ENCODE peak calls at places on chromosomes 5 and 9, in four cellular contexts. Z is A549, R is K562, X is GM12878. N is an unnamed sample.

GRCh38 chr5:91643796-91644195 is 260.7 kb upstream of the ARRDC3 start:
- DNase-seq in X (no peak), R (no peak), Z (no peak), N (peak)

GRCh38 chr5:141657937-141658545 is 6.8 kb upstream of the FCHSD1 start:
- DNase-seq in X (no peak), Z (peak), R (peak), N (peak)

GRCh38 chr9:137387034-137387890 is 35.7 kb downstream of the EXD3 start:
- DNase-seq in Z (no peak), X (no peak), R (no peak), N (no peak)

GRCh38 chr9:30039712-30040111 is 2344.7 kb upstream of the ACO1 start:
- DNase-seq in R (no peak), Z (no peak), X (no peak), N (no peak)

GRCh38 chr5:131757830-131758519 is 38.8 kb downstream of the FNIP1 start:
- DNase-seq in X (no peak), Z (no peak), R (no peak), N (no peak)

GRCh38 chr9:19480345-19480744 is 71.5 kb downstream of the ACER2 start:
- DNase-seq in X (no peak), Z (no peak), R (no peak), N (no peak)

GRCh38 chr5:29079771-29080170 is 2041.4 kb upstream of the CDH9 start:
- DNase-seq in R (peak), X (no peak), Z (peak), N (no peak)

GRCh38 chr5:147439253-147439652 is 70.6 kb downstream of the DPYSL3 start:
- DNase-seq in X (no peak), Z (no peak), R (no peak), N (peak)

GRCh38 chr5:43891112-43891511 is 288.1 kb downstream of the NNT start:
- DNase-seq in R (no peak), Z (no peak), X (no peak), N (no peak)

GRCh38 chr5:23448627-23449026 is 58.8 kb upstream of the PRDM9 start:
- DNase-seq in Z (no peak), X (no peak), R (no peak), N (no peak)

GRCh38 chr5:120093178-120093577 is 370.9 kb upstream of the PRR16 start:
- DNase-seq in R (no peak), X (no peak), Z (no peak), N (no peak)

GRCh38 chr5:91272858-91273257 is 110.3 kb downstream of the ARRDC3 start:
- DNase-seq in R (peak), X (peak), Z (peak), N (peak)

GRCh38 chr9:113299800-113300292 is 3.3 kb downstream of the RNF183 start:
- DNase-seq in R (peak), Z (peak), X (no peak), N (no peak)

GRCh38 chr9:126802343-126803059 is 2.3 kb upstream of the ZBTB43 start:
- DNase-seq in R (no peak), X (no peak), Z (no peak), N (no peak)

GRCh38 chr5:61321650-61322049 is 10.4 kb upstream of the ZSWIM6 start:
- DNase-seq in R (no peak), X (no peak), Z (no peak), N (no peak)

GRCh38 chr5:79120221-79120620 is 8.6 kb downstream of the BHMT start:
- DNase-seq in Z (no peak), X (no peak), R (no peak), N (no peak)

GRCh38 chr5:14025566-14026276 is 81.2 kb upstream of the DNAH5 start:
- DNase-seq in X (no peak), R (no peak), Z (no peak), N (peak)

GRCh38 chr5:127785098-127785927 is 82.1 kb downstream of the CCDC192 start:
- DNase-seq in R (no peak), Z (peak), X (peak), N (peak)

GRCh38 chr5:33892419-33893151 is 795 bp upstream of the ADAMTS12 start:
- DNase-seq in R (no peak), Z (peak), X (no peak), N (peak)

GRCh38 chr5:52065182-52065581 is 681.9 kb downstream of the ISL1 start:
- DNase-seq in X (no peak), Z (no peak), R (no peak), N (no peak)

GRCh38 chr9:38202335-38202938 is 133.4 kb upstream of the SHB start:
- DNase-seq in R (no peak), Z (no peak), X (no peak), N (no peak)

GRCh38 chr9:17402309-17402708 is 176.6 kb upstream of the SH3GL2 start:
- DNase-seq in Z (peak), R (no peak), X (no peak), N (peak)

GRCh38 chr9:17699615-17700315 is 120.9 kb downstream of the SH3GL2 start:
- DNase-seq in Z (no peak), R (no peak), X (no peak), N (no peak)

GRCh38 chr9:121876658-121877271 is 216.3 kb downstream of the TTLL11 start:
- DNase-seq in X (no peak), R (no peak), Z (no peak), N (peak)

GRCh38 chr5:74279244-74279643 is 361.3 kb downstream of the ENC1 start:
- DNase-seq in R (no peak), X (no peak), Z (no peak), N (no peak)

DNA sequence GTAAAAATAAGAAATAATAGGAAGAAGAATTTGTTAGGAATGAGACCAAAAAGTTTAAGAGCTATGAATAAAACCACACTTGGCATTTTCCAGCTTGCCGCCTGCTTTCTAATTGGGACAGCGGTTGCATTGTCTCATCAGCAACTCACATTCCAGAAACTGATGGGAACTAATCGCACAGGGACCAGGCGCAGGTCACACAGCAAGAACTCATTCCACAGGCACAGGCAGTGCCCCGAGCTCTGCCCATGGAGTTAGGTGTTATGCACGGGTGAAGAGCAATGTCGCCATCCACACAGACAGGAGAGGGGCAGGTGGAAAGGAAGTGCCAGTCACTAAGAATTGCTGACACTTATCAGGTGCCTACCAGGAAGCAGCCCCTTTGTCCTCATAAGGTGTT is 279.9 kb downstream of the NSG2 start:
- DNase-seq in X (no peak), R (no peak), Z (no peak), N (no peak)
- TF ChIP-seq ELK1 in X (no peak), R (no peak), Z (no peak), N (no peak)

GRCh38 chr5:96658272-96658671 is 3.9 kb upstream of the CAST start:
- DNase-seq in X (no peak), Z (no peak), R (no peak), N (no peak)

GRCh38 chr5:96655506-96655905 is 6.7 kb upstream of the CAST start:
- DNase-seq in R (no peak), Z (no peak), X (no peak), N (peak)

GRCh38 chr5:96654209-96654608 is 8.0 kb upstream of the CAST start:
- DNase-seq in R (no peak), Z (no peak), X (no peak), N (no peak)

GRCh38 chr5:96655085-96655484 is 7.1 kb upstream of the CAST start:
- DNase-seq in Z (no peak), R (no peak), X (no peak), N (no peak)

DNA sequence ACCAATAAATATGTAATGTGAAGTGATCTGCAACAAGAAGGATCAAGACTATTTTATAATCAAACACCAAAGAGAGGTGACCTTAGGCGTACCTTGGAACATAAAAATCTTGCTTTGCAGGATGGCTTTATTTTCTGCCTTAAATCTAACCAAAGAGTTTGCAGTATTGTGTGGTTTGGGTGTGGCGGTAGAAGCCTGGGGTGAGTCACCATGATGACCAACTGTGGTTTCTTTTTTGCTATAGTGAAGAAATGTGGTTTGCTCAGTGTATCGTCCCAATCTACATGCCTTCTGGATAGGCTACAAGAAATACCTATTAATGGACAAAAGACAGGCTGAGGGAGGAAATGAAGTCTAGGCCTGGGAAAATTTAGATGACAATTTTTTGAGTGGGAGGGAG is 5.1 kb upstream of the CAST start:
- DNase-seq in Z (peak), R (peak), X (peak), N (peak)
- TF ChIP-seq ELK1 in Z (no peak), R (no peak), X (no peak), N (no peak)

GRCh38 chr9:116157436-116158138 is 4.0 kb downstream of the PAPPA start:
- DNase-seq in X (no peak), Z (peak), R (no peak), N (peak)
- TF ChIP-seq ELK1 in X (no peak), Z (no peak), R (no peak), N (no peak)

GRCh38 chr5:143054480-143054941 is 284.3 kb downstream of the ARHGAP26 start:
- DNase-seq in X (peak), R (no peak), Z (no peak), N (peak)
- TF ChIP-seq ELK1 in X (no peak), R (no peak), Z (no peak), N (no peak)

GRCh38 chr5:113552620-113553019 is 39.1 kb downstream of the YTHDC2 start:
- DNase-seq in Z (no peak), X (no peak), R (no peak), N (no peak)
- TF ChIP-seq ELK1 in Z (no peak), X (no peak), R (no peak), N (no peak)

GRCh38 chr9:135785013-135785575 is 83.1 kb downstream of the KCNT1 start:
- DNase-seq in Z (no peak), X (no peak), R (no peak), N (no peak)
- TF ChIP-seq ELK1 in Z (no peak), X (no peak), R (no peak), N (no peak)

GRCh38 chr5:159533197-159533596 is 202.9 kb upstream of the IL12B start:
- DNase-seq in R (no peak), X (no peak), Z (peak), N (peak)

GRCh38 chr5:159536626-159537025 is 206.3 kb upstream of the IL12B start:
- DNase-seq in X (no peak), R (no peak), Z (no peak), N (no peak)

GRCh38 chr5:159536166-159536565 is 205.9 kb upstream of the IL12B start:
- DNase-seq in Z (no peak), X (no peak), R (no peak), N (no peak)

GRCh38 chr5:159527546-159527945 is 197.3 kb upstream of the IL12B start:
- DNase-seq in X (no peak), R (no peak), Z (no peak), N (no peak)

GRCh38 chr5:159531554-159532105 is 201.3 kb upstream of the IL12B start:
- DNase-seq in Z (no peak), X (no peak), R (no peak), N (no peak)
- TF ChIP-seq ELK1 in Z (no peak), X (no peak), R (no peak), N (no peak)

GRCh38 chr5:159928122-159928960 is 12.1 kb downstream of the ADRA1B start:
- DNase-seq in X (no peak), Z (peak), R (no peak), N (peak)
- TF ChIP-seq ELK1 in X (no peak), Z (no peak), R (no peak), N (no peak)